ENCODE peak calls at places on chromosome 14, in nine cellular contexts. J is nephron progenitor cell; V is activated T-cell treated with anti-CD3 and anti-CD28 coated beads, Interleukin-2, amount 50 U/mL, for 24 hours; K is HFFc6; F is activated CD8-positive, alpha-beta memory T cell treated with anti-CD3 and anti-CD28 coated beads for 24 hours; S is AG09319; Z is T-cell; C is stimulated activated CD4-positive, alpha-beta T cell treated with anti-CD3 and anti-CD28 coated beads, Interleukin-12 subunit alpha, Interleukin-12 subunit beta, amount 100 ng/mL, for 48 hours; H is NCI-H1417. M is an unnamed sample.

GRCh38 chr14:101333335-101334280 is 227.7 kb upstream of the DIO3 start:
- DNase-seq in F (no peak), C (no peak), J (no peak), V (no peak), S (no peak), K (no peak), Z (no peak), H (no peak), M (no peak)

GRCh38 chr14:76407449-76408150 is 31.7 kb downstream of the ESRRB start:
- DNase-seq in C (no peak), F (no peak), J (no peak), K (no peak), Z (no peak), S (no peak), V (no peak), H (no peak), M (no peak)

GRCh38 chr14:103302966-103303365 is 31.1 kb upstream of the EIF5 start:
- DNase-seq in K (no peak), V (no peak), S (peak), F (no peak), J (no peak), C (no peak), Z (no peak), H (no peak), M (no peak)

GRCh38 chr14:23009483-23009938 is 432 bp downstream of the C14orf93 start:
- DNase-seq in V (no peak), K (no peak), Z (no peak), C (no peak), S (no peak), H (peak), J (no peak), F (no peak), M (no peak)

GRCh38 chr14:61406670-61407069 is 85.3 kb downstream of the PRKCH start:
- DNase-seq in K (no peak), Z (no peak), F (no peak), C (peak), H (no peak), S (no peak), V (no peak), J (no peak), M (peak)

GRCh38 chr14:103073367-103073875 is 10.6 kb upstream of the LBHD2 start:
- DNase-seq in H (no peak), Z (no peak), S (no peak), V (no peak), C (no peak), K (no peak), J (no peak), F (no peak), M (no peak)

GRCh38 chr14:51609251-51609986 is 42.3 kb upstream of the FRMD6 start:
- DNase-seq in S (no peak), K (no peak), V (no peak), F (no peak), J (no peak), Z (no peak), C (no peak), H (no peak), M (no peak)

GRCh38 chr14:55846852-55847471 is 267.0 kb downstream of the KTN1 start:
- DNase-seq in K (peak), H (no peak), C (no peak), F (no peak), S (no peak), J (no peak), Z (no peak), V (no peak), M (no peak)

GRCh38 chr14:64074961-64075619 is 219.1 kb downstream of the ESR2 start:
- DNase-seq in K (peak), S (no peak), F (no peak), C (no peak), J (no peak), H (no peak), Z (no peak), V (no peak), M (no peak)

GRCh38 chr14:89767861-89768268 is 186.7 kb downstream of the EFCAB11 start:
- DNase-seq in Z (peak), S (no peak), C (peak), K (peak), V (peak), F (peak), H (peak), J (peak), M (peak)

GRCh38 chr14:36515896-36516718 is 3.9 kb downstream of the NKX2-1 start:
- DNase-seq in K (no peak), F (no peak), C (no peak), J (no peak), Z (no peak), S (no peak), H (no peak), V (no peak), M (no peak)

GRCh38 chr14:50047274-50047676 is 69.1 kb downstream of the VCPKMT start:
- DNase-seq in F (no peak), K (no peak), S (no peak), J (no peak), Z (no peak), V (no peak), C (no peak), H (no peak), M (no peak)

GRCh38 chr14:77099425-77100167 is 1.5 kb downstream of the CIPC start:
- DNase-seq in H (no peak), K (peak), V (no peak), F (no peak), S (peak), J (no peak), Z (no peak), C (no peak), M (no peak)

GRCh38 chr14:95264271-95264973 is 55.3 kb downstream of the CLMN start:
- DNase-seq in H (no peak), C (no peak), K (no peak), F (peak), Z (no peak), S (no peak), V (no peak), J (no peak), M (no peak)

GRCh38 chr14:44962573-44963528 is 861 bp downstream of the TOGARAM1 start:
- DNase-seq in K (peak), S (no peak), V (no peak), F (no peak), Z (no peak), J (peak), C (no peak), H (peak), M (no peak)

GRCh38 chr14:92005019-92005418 is 34.8 kb downstream of the TRIP11 start:
- DNase-seq in C (no peak), Z (no peak), K (no peak), J (no peak), S (no peak), F (no peak), V (no peak), H (no peak), M (no peak)

GRCh38 chr14:58299665-58300202 is 1.4 kb downstream of the ARID4A start:
- DNase-seq in Z (no peak), H (no peak), V (no peak), C (no peak), K (no peak), J (no peak), F (no peak), S (no peak), M (no peak)

GRCh38 chr14:100666851-100667250 is 59.8 kb upstream of the DLK1 start:
- DNase-seq in C (no peak), H (no peak), S (no peak), K (no peak), Z (no peak), V (no peak), J (no peak), F (no peak), M (no peak)

GRCh38 chr14:59826150-59826549 is 44.4 kb downstream of the RTN1 start:
- DNase-seq in J (no peak), K (no peak), V (no peak), C (no peak), Z (no peak), S (no peak), F (no peak), H (no peak), M (no peak)

GRCh38 chr14:100887728-100888335 is 15.7 kb downstream of the RTL1 start:
- DNase-seq in F (no peak), H (no peak), C (no peak), V (no peak), Z (no peak), S (no peak), K (no peak), J (no peak), M (no peak)

GRCh38 chr14:29316936-29317335 is 550.3 kb downstream of the FOXG1 start:
- DNase-seq in V (no peak), F (no peak), H (no peak), J (no peak), Z (no peak), K (no peak), C (no peak), S (no peak), M (no peak)

GRCh38 chr14:95143813-95144620 is 13.3 kb downstream of the DICER1 start:
- DNase-seq in S (no peak), C (no peak), F (no peak), J (no peak), H (no peak), Z (no peak), K (no peak), V (no peak), M (no peak)

GRCh38 chr14:32303865-32304264 is 25.2 kb upstream of the AKAP6 start:
- DNase-seq in Z (no peak), J (no peak), C (no peak), K (no peak), V (no peak), H (no peak), S (no peak), F (no peak), M (no peak)

M was measured in stimulated activated naive CD8-positive, alpha-beta T cell treated with anti-CD3 and anti-CD28 coated beads, Interleukin-15, amount 100 ng/mL, for 72 hours.